ENCODE peak calls at places on chromosomes 12 and 14, in four cellular contexts. D, C, A and H are unnamed samples.

GRCh38 chr12:111322336-111323250 is 46.3 kb downstream of the PHETA1 start:
- DNase-seq in C (no peak), D (no peak), A (no peak), H (peak)

GRCh38 chr12:6380141-6381121 is 3.5 kb upstream of the LTBR start:
- DNase-seq in D (no peak), C (no peak), A (peak), H (no peak)

GRCh38 chr12:9334026-9334692 is 126.0 kb upstream of the PZP start:
- DNase-seq in D (peak), A (no peak), C (no peak), H (peak)

GRCh38 chr14:71647086-71647784 is 285.0 kb upstream of the RGS6 start:
- DNase-seq in A (no peak), D (no peak), C (no peak), H (no peak)

GRCh38 chr12:75812341-75813018 is 219.1 kb downstream of the PHLDA1 start:
- DNase-seq in D (no peak), C (no peak), A (peak), H (peak)

GRCh38 chr12:19140381-19141236 is 11.1 kb downstream of the PLEKHA5 start:
- DNase-seq in D (no peak), A (no peak), C (no peak), H (no peak)

GRCh38 chr12:18261273-18261672 is at the start of gene PIK3C2G:
- DNase-seq in D (no peak), A (no peak), C (no peak), H (no peak)

GRCh38 chr14:95609398-95609990 is 74.6 kb downstream of the GLRX5 start:
- DNase-seq in C (no peak), A (peak), D (peak), H (peak)

GRCh38 chr12:113766133-113766879 is 199.8 kb downstream of the RBM19 start:
- DNase-seq in D (no peak), A (no peak), C (no peak), H (no peak)

GRCh38 chr14:37559386-37559785 is 35.7 kb downstream of the FOXA1 start:
- DNase-seq in D (no peak), C (no peak), A (no peak), H (peak)

GRCh38 chr12:50221228-50222008 is 54.2 kb upstream of the CERS5 start:
- DNase-seq in D (peak), C (peak), A (peak), H (peak)

GRCh38 chr14:23153891-23154796 is 29.3 kb downstream of the SLC7A8 start:
- DNase-seq in C (peak), A (peak), D (peak), H (no peak)

GRCh38 chr14:95664046-95664445 is 22.2 kb upstream of the TCL1B start:
- DNase-seq in C (no peak), D (no peak), A (no peak), H (no peak)

GRCh38 chr12:53054112-53054878 is 4.4 kb downstream of the TNS2 start:
- DNase-seq in D (peak), A (peak), C (peak), H (peak)

GRCh38 chr14:20609215-20610001 is 18.2 kb upstream of the RNASE12 start:
- DNase-seq in A (peak), C (peak), D (peak), H (peak)

GRCh38 chr14:48350971-48351370 is 675.6 kb upstream of the MDGA2 start:
- DNase-seq in C (no peak), A (no peak), D (no peak), H (no peak)

GRCh38 chr12:117986705-117987469 is 18.1 kb upstream of the KSR2 start:
- DNase-seq in D (no peak), A (peak), C (no peak), H (peak)

GRCh38 chr14:39430762-39431415 is 1.3 kb downstream of the FBXO33 start:
- DNase-seq in C (no peak), A (peak), D (peak), H (peak)

GRCh38 chr12:50059440-50060119 is 2.2 kb downstream of the ASIC1 start:
- DNase-seq in C (no peak), A (no peak), D (peak), H (no peak)

GRCh38 chr14:21068521-21069387 is 1.4 kb upstream of the ARHGEF40 start:
- DNase-seq in C (peak), A (peak), D (peak), H (peak)

GRCh38 chr14:99509871-99510555 is 28.8 kb downstream of the CCNK start:
- DNase-seq in D (no peak), C (no peak), A (no peak), H (no peak)

GRCh38 chr12:62647586-62647985 is 181.0 kb downstream of the MON2 start:
- DNase-seq in D (no peak), C (peak), A (peak), H (no peak)

GRCh38 chr14:90274808-90275454 is 18.6 kb downstream of the PSMC1 start:
- DNase-seq in D (no peak), A (peak), C (no peak), H (peak)

GRCh38 chr14:96888158-96888557 is 91.0 kb downstream of the VRK1 start:
- DNase-seq in D (no peak), A (no peak), C (no peak), H (no peak)

GRCh38 chr12:52210925-52211650 is 19.3 kb upstream of the KRT80 start:
- DNase-seq in A (no peak), D (no peak), C (no peak), H (no peak)

GRCh38 chr14:99699071-99699760 is 15.1 kb downstream of the CYP46A1 start:
- DNase-seq in D (no peak), C (no peak), A (no peak), H (no peak)

GRCh38 chr14:68318788-68319187 is 474.1 kb downstream of the ZFP36L1 start:
- DNase-seq in D (no peak), A (no peak), C (no peak), H (peak)

GRCh38 chr12:96981053-96981452 is 74.0 kb downstream of the NEDD1 start:
- DNase-seq in C (no peak), D (no peak), A (peak), H (peak)

GRCh38 chr14:69328317-69328716 is 68.4 kb downstream of the GALNT16 start:
- DNase-seq in C (no peak), A (no peak), D (no peak), H (no peak)

GRCh38 chr14:80658155-80658554 is 283.4 kb downstream of the CEP128 start:
- DNase-seq in D (no peak), C (no peak), A (no peak), H (no peak)

GRCh38 chr14:105475269-105475915 is 771 bp downstream of the CRIP2 start:
- DNase-seq in D (no peak), A (peak), C (no peak), H (peak)

GRCh38 chr12:121059031-121059898 is 20.2 kb upstream of the OASL start:
- DNase-seq in D (no peak), A (no peak), C (no peak), H (no peak)

GRCh38 chr14:76212242-76212641 is 60.5 kb downstream of the GPATCH2L start:
- DNase-seq in D (no peak), A (no peak), C (no peak), H (no peak)

GRCh38 chr12:46364777-46365580 is 7.6 kb downstream of the SLC38A2 start:
- DNase-seq in C (peak), D (no peak), A (peak), H (peak)
- H3K4me3 ChIP-seq in C (peak), D (no peak), A (peak), H (no peak)

DNA sequence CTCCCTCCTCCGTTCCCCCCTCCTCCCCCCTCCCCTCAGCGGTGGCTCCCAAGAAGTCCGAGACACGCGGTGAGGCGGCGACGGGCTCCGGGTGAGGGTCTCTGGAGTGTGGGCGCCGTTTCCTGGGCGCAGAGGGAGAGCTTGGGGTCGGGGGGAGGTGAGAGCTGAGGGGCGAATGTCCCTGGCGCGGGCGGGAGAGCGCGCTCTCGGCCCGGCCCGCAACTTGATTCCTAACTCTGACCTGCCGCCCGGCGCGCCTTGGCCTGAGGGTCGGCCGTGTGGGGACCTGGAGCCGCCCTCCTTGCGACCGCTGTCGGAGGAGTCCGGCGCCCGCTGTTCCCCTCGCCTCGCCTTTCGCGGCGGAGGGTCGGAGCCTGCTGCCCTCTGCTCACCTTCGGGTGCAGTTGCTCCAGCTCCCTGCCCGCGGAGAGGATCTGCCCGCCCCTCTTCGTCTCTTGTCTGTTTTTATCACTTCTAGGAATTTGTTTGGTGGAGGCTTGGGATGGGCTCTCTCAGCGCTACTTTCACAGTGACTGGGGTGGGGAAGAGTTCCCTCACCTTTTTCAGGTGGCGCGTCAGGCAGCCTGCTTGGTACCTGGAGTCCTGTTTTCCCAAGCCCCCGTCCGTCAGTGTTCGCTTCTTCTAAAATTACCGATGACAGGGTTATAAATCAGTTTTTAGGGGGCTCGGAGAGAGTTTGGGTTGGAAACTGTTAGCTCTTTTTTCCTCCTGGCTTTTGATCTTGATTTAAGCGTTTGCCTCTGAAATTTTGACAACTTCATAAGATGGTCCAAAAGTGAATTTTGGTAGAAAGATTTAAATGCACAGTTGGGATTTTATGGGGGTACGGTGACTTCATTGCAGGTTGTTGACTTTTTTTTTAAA is 495 bp downstream of the ADIPOR2 start:
- DNase-seq in A (no peak), C (peak), D (peak), H (peak)
- TF ChIP-seq CTCF in A (no peak), C (no peak), D (no peak), H (no peak)

GRCh38 chr12:14774944-14775651 is 28.2 kb downstream of the WBP11 start:
- DNase-seq in C (peak), D (peak), A (peak), H (peak)

GRCh38 chr12:14776236-14776959 is 26.9 kb downstream of the WBP11 start:
- DNase-seq in A (peak), C (no peak), D (no peak), H (no peak)

GRCh38 chr12:14774074-14774943 is 29.0 kb downstream of the WBP11 start:
- DNase-seq in A (peak), D (peak), C (peak), H (peak)

GRCh38 chr12:14777271-14777670 is 26.0 kb downstream of the WBP11 start:
- DNase-seq in C (no peak), D (no peak), A (peak), H (no peak)

GRCh38 chr12:14775652-14776020 is 27.6 kb downstream of the WBP11 start:
- DNase-seq in A (no peak), C (peak), D (no peak), H (no peak)
- H3K4me3 ChIP-seq in A (peak), C (peak), D (no peak), H (peak)

GRCh38 chr12:30462249-30462648 is 233.4 kb downstream of the IPO8 start:
- DNase-seq in C (no peak), D (no peak), A (no peak), H (no peak)

GRCh38 chr12:30461011-30461670 is 234.5 kb downstream of the IPO8 start:
- DNase-seq in C (no peak), D (no peak), A (peak), H (no peak)

GRCh38 chr12:30463636-30464035 is 232.0 kb downstream of the IPO8 start:
- DNase-seq in C (no peak), A (no peak), D (no peak), H (no peak)

GRCh38 chr12:30458453-30458852 is 237.2 kb downstream of the IPO8 start:
- DNase-seq in D (no peak), C (no peak), A (no peak), H (no peak)

GRCh38 chr12:30457621-30458289 is 237.9 kb downstream of the IPO8 start:
- DNase-seq in A (peak), C (peak), D (peak), H (peak)
- TF ChIP-seq CTCF in A (peak), C (no peak), D (no peak), H (peak)

GRCh38 chr14:94322648-94323570 is at the start of gene SERPINA6:
- DNase-seq in A (peak), D (no peak), C (no peak), H (peak)
- H3K4me3 ChIP-seq in A (no peak), D (no peak), C (no peak), H (no peak)

GRCh38 chr12:124332068-124332672 is 37.3 kb downstream of the RFLNA start:
- DNase-seq in A (no peak), D (no peak), C (no peak), H (no peak)
- TF ChIP-seq CTCF in A (peak), D (no peak), C (no peak), H (peak)

DNA sequence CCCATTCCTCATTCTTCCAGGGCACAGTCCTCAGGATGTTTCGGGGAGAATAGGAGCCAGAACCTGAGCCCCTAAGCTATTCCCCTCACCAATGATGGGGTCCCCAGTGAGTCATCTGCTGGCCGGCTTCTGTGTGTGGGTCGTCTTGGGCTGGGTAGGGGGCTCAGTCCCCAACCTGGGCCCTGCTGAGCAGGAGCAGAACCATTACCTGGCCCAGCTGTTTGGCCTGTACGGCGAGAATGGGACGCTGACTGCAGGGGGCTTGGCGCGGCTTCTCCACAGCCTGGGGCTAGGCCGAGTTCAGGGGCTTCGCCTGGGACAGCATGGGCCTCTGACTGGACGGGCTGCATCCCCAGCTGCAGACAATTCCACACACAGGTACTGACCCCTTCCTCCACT is 1.3 kb downstream of the SLC39A5 start:
- DNase-seq in A (no peak), C (no peak), D (no peak), H (no peak)
- H3K4me3 ChIP-seq in A (no peak), C (no peak), D (no peak), H (no peak)

DNA sequence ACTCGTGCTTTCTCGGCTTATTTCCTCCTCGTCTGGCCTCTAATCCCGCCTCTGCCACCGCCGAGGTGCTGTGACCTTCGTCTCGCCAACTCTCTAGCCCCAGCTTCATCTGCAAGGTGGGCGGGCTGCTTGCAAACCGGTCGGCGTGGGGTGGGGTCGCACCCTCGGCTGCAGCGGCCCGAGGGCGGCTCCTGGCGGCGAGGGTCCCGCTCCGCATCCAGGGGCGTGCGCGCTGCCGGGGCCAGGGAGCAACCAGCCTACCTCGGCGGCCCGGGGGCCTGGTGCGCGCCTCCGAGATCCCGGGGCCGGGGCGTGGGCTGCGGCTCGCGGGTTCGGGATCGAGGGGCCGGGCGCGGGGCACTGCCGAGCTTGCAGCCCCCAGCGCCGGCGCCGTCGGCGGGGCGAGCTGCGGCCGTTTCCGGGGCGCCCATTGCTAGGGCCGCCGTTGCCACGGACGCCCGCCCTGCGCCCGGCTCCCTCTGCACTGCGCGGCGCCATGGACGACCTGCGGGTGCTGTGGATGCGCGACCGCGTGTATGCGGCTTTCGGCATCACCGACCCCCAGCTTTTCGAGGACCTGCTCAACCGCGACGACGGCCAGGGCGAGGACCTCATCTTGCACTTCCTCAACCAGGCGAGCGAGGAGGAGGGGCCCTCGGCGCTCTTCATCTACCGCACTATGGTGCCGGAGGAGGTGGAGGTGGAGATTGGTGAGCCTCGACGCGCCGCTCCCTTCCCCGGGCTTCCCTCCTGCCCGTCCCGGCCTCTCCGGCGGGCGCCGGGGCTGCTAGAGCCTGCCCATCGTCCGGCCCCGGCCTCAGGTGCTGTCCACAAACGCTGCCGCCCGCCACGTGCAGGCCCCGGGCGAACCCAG is at the start of gene DNAH10:
- DNase-seq in C (no peak), D (peak), A (no peak), H (no peak)
- TF ChIP-seq CTCF in C (no peak), D (no peak), A (no peak), H (peak)